ENCODE peak calls at places on chromosomes 12 and 14, in seven cellular contexts. Z is PC-3; M is hippocampal formation; W is mucosa of descending colon; Y is activated CD8-positive, alpha-beta memory T cell treated with anti-CD3 and anti-CD28 coated beads for 1 hour; P is coronary artery; F is astrocyte. E is an unnamed sample.

GRCh38 chr12:130169256-130169655 is 7.0 kb downstream of the FZD10 start:
- DNase-seq in Z (no peak), M (no peak), W (no peak), Y (no peak), P (no peak), F (no peak), E (no peak)

GRCh38 chr14:50794063-50794645 is 36.8 kb downstream of the NIN start:
- DNase-seq in Z (no peak), M (no peak), W (no peak), Y (no peak), P (no peak), F (no peak), E (no peak)

GRCh38 chr12:89384050-89384749 is 31.9 kb upstream of the DUSP6 start:
- DNase-seq in Z (peak), M (peak), W (peak), Y (no peak), P (no peak), F (peak), E (no peak)

GRCh38 chr12:117977373-117977772 is 8.6 kb upstream of the KSR2 start:
- DNase-seq in Z (no peak), M (no peak), W (no peak), Y (no peak), P (no peak), F (no peak), E (no peak)

GRCh38 chr12:50222275-50222783 is 55.2 kb upstream of the CERS5 start:
- DNase-seq in Z (peak), M (peak), W (no peak), Y (no peak), P (peak), F (peak), E (no peak)

GRCh38 chr14:35420036-35420811 is 15.7 kb upstream of the NFKBIA start:
- DNase-seq in Z (peak), M (no peak), W (no peak), Y (no peak), P (no peak), F (peak), E (no peak)

GRCh38 chr12:53252349-53252916 is 15.7 kb upstream of the ESPL1 start:
- DNase-seq in Z (peak), M (no peak), W (peak), Y (no peak), P (no peak), F (no peak), E (no peak)

GRCh38 chr14:89907655-89908054 is 46.9 kb downstream of the EFCAB11 start:
- DNase-seq in Z (no peak), M (no peak), W (no peak), Y (no peak), P (no peak), F (no peak), E (no peak)

GRCh38 chr12:7934560-7935463 is 1.2 kb downstream of the SLC2A3 start:
- DNase-seq in Z (no peak), M (no peak), W (peak), Y (no peak), P (no peak), F (no peak), E (no peak)

GRCh38 chr12:6523708-6524107 is 10.6 kb upstream of the GAPDH start:
- DNase-seq in Z (no peak), M (no peak), W (no peak), Y (no peak), P (no peak), F (no peak), E (no peak)

GRCh38 chr12:131736807-131737484 is 26.1 kb downstream of the SFSWAP start:
- DNase-seq in Z (peak), M (no peak), W (no peak), Y (no peak), P (no peak), F (peak), E (no peak)

GRCh38 chr12:54201001-54201794 is 12.4 kb upstream of the SMUG1 start:
- DNase-seq in Z (peak), M (peak), W (peak), Y (peak), P (no peak), F (peak), E (peak)

GRCh38 chr14:99047436-99048110 is 224.4 kb downstream of the BCL11B start:
- DNase-seq in Z (no peak), M (no peak), W (no peak), Y (no peak), P (peak), F (peak), E (no peak)

GRCh38 chr14:93832665-93833064 is 44.4 kb upstream of the PRIMA1 start:
- DNase-seq in Z (no peak), M (no peak), W (peak), Y (no peak), P (no peak), F (no peak), E (no peak)

GRCh38 chr12:110279976-110280783 is 867 bp upstream of the ATP2A2 start:
- DNase-seq in Z (peak), M (peak), W (peak), Y (peak), P (peak), F (peak), E (peak)

GRCh38 chr14:102986810-102987579 is 64.5 kb downstream of the AMN start:
- DNase-seq in Z (peak), M (peak), W (no peak), Y (no peak), P (no peak), F (peak), E (no peak)

GRCh38 chr14:25056688-25057078 is 6.7 kb upstream of the STXBP6 start:
- DNase-seq in Z (no peak), M (peak), W (no peak), Y (no peak), P (no peak), F (peak), E (no peak)

GRCh38 chr14:59816931-59817330 is 53.6 kb downstream of the RTN1 start:
- DNase-seq in Z (no peak), M (no peak), W (no peak), Y (no peak), P (no peak), F (no peak), E (no peak)

GRCh38 chr14:105074601-105075053 is 9.4 kb upstream of the GPR132 start:
- DNase-seq in Z (no peak), M (no peak), W (no peak), Y (no peak), P (no peak), F (no peak), E (no peak)

GRCh38 chr14:57991353-57991752 is 125.5 kb upstream of the SLC35F4 start:
- DNase-seq in Z (no peak), M (no peak), W (no peak), Y (no peak), P (no peak), F (no peak), E (no peak)

GRCh38 chr12:52521175-52521574 is 981 bp upstream of the KRT5 start:
- DNase-seq in Z (peak), M (no peak), W (no peak), Y (no peak), P (peak), F (peak), E (no peak)